ENCODE peak calls at places on chromosomes 6 and 20, in eight cellular contexts. P is uterus, K is BE2C, R is cardiac fibroblast, F is sigmoid colon, G is A549, D is ascending aorta, A is tibial artery. J is an unnamed sample.
A peak's percentile ranks its signal among the peaks of the same experiment; 100 is the strongest.

GRCh38 chr6:152552616-152553209 is 84.4 kb downstream of the SYNE1 start:
- DNase-seq in P (peak; percentile 71), K (peak; percentile 71), R (peak; percentile 81), F (peak; percentile 75), G (peak; percentile 31), D (no peak), A (peak; percentile 68), J (peak; percentile 84)

GRCh38 chr6:88301888-88302768 is 136.0 kb upstream of the CNR1 start:
- DNase-seq in P (no peak), K (no peak), R (peak; percentile 31), F (no peak), G (no peak), D (no peak), A (no peak), J (no peak)

GRCh38 chr6:133165235-133165634 is 75.9 kb upstream of the EYA4 start:
- DNase-seq in P (no peak), K (no peak), R (no peak), F (no peak), G (no peak), D (no peak), A (no peak), J (no peak)

GRCh38 chr20:45098096-45098773 is 2.7 kb downstream of the KCNS1 start:
- DNase-seq in P (no peak), K (no peak), R (peak; percentile 48), F (no peak), G (no peak), D (no peak), A (no peak), J (no peak)

GRCh38 chr6:46719099-46719498 is 16.1 kb downstream of the PLA2G7 start:
- DNase-seq in P (no peak), K (no peak), R (peak; percentile 14), F (no peak), G (no peak), D (no peak), A (no peak), J (peak; percentile 47)

GRCh38 chr6:164085086-164085485 is 670.6 kb downstream of the QKI start:
- DNase-seq in P (no peak), K (no peak), R (no peak), F (no peak), G (no peak), D (no peak), A (no peak), J (no peak)

GRCh38 chr20:41631826-41632225 is 13.6 kb upstream of the CHD6 start:
- DNase-seq in P (peak; percentile 38), K (no peak), R (peak; percentile 57), F (no peak), G (no peak), D (peak; percentile 62), A (peak; percentile 94), J (peak; percentile 94)

GRCh38 chr6:14728396-14729024 is 517.4 kb upstream of the JARID2 start:
- DNase-seq in P (peak; percentile 62), K (no peak), R (peak; percentile 77), F (peak; percentile 85), G (no peak), D (no peak), A (peak; percentile 70), J (peak; percentile 82)

GRCh38 chr20:58930496-58930895 is 50.6 kb upstream of the NELFCD start:
- DNase-seq in P (no peak), K (no peak), R (no peak), F (no peak), G (no peak), D (no peak), A (no peak), J (no peak)

GRCh38 chr6:170208171-170208601 is 82.7 kb downstream of the DLL1 start:
- DNase-seq in P (no peak), K (no peak), R (no peak), F (no peak), G (no peak), D (no peak), A (peak; percentile 33), J (no peak)

GRCh38 chr6:108005961-108006360 is 48.0 kb upstream of the SEC63 start:
- DNase-seq in P (no peak), K (no peak), R (no peak), F (no peak), G (no peak), D (no peak), A (no peak), J (no peak)

GRCh38 chr20:11454966-11455799 is 462.5 kb upstream of the BTBD3 start:
- DNase-seq in P (peak; percentile 39), K (no peak), R (peak; percentile 63), F (no peak), G (peak; percentile 58), D (no peak), A (no peak), J (peak; percentile 68)

GRCh38 chr6:126672654-126673053 is 332.7 kb downstream of the CENPW start:
- DNase-seq in P (no peak), K (no peak), R (peak; percentile 39), F (no peak), G (no peak), D (no peak), A (no peak), J (peak; percentile 88)

GRCh38 chr20:57138198-57138995 is 128.0 kb downstream of the BMP7 start:
- DNase-seq in P (no peak), K (no peak), R (no peak), F (no peak), G (no peak), D (no peak), A (peak; percentile 19), J (no peak)

GRCh38 chr6:153059757-153060156 is 57.2 kb upstream of the MTRF1L start:
- DNase-seq in P (no peak), K (no peak), R (no peak), F (no peak), G (no peak), D (no peak), A (no peak), J (no peak)

GRCh38 chr6:29694637-29695036 is 13.7 kb upstream of the ZFP57 start:
- DNase-seq in P (no peak), K (no peak), R (no peak), F (no peak), G (no peak), D (no peak), A (no peak), J (no peak)

GRCh38 chr6:10382728-10383127 is 32.1 kb downstream of the TFAP2A start:
- DNase-seq in P (no peak), K (no peak), R (no peak), F (no peak), G (no peak), D (no peak), A (no peak), J (no peak)

GRCh38 chr6:43833223-43833995 is 63.4 kb downstream of the VEGFA start:
- DNase-seq in P (no peak), K (peak; percentile 83), R (no peak), F (no peak), G (no peak), D (no peak), A (no peak), J (no peak)

GRCh38 chr20:17675519-17676377 is 6.3 kb downstream of the RRBP1 start:
- DNase-seq in P (no peak), K (no peak), R (no peak), F (no peak), G (no peak), D (no peak), A (peak; percentile 59), J (no peak)

GRCh38 chr6:134714679-134715078 is 235.2 kb downstream of the ALDH8A1 start:
- DNase-seq in P (no peak), K (no peak), R (peak; percentile 79), F (no peak), G (no peak), D (no peak), A (no peak), J (no peak)

GRCh38 chr6:118860363-118860762 is 33.6 kb upstream of the ASF1A start:
- DNase-seq in P (no peak), K (no peak), R (no peak), F (no peak), G (no peak), D (no peak), A (no peak), J (no peak)

GRCh38 chr6:24864345-24864744 is 65.6 kb upstream of the ARMH2 start:
- DNase-seq in P (no peak), K (peak; percentile 42), R (no peak), F (no peak), G (no peak), D (no peak), A (no peak), J (no peak)

GRCh38 chr20:22763257-22763906 is 179.0 kb upstream of the FOXA2 start:
- DNase-seq in P (peak; percentile 22), K (no peak), R (peak; percentile 74), F (no peak), G (peak; percentile 55), D (no peak), A (peak; percentile 89), J (peak; percentile 51)

GRCh38 chr6:29763491-29764289 is 40.5 kb downstream of the HLA-F start:
- DNase-seq in P (no peak), K (no peak), R (peak; percentile 80), F (no peak), G (no peak), D (no peak), A (no peak), J (peak; percentile 90)

DNA sequence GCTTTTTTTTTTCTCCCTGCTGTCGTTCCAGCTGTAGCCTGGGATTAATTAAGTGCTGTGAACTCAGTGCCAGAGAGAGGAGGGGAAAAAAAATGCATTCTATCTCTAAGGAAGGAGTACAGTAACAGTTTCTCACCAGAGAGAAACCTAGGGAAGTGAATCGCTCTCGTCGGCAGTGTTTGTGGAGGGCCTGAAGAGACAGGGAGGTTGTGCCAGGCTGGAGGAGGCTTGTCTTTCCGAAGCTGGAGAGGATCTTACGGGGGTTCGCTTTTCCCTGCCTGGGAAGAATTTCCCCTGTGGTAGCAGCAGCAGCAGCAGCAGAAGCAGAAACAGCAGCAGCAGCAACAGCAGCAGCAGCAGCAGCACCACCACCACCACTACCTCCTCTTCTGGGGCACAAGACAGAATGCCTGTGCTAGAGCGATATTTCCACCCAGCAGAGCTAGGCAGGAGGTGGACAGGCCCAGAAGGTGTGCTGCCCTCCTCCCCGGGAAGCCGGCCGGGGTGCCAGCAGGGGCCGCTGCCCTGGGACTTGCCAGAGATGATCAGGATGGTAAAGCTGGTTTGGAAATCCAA is 186.5 kb downstream of the PDE7B start:
- DNase-seq in P (peak; percentile 41), K (no peak), R (peak; percentile 79), F (no peak), G (no peak), D (no peak), A (no peak), J (peak; percentile 89)
- TF ChIP-seq CTCF in P (peak; percentile 21), K (no peak), R (peak; percentile 55), F (no peak), G (no peak), D (no peak), A (no peak), J (peak; percentile 46)

GRCh38 chr6:156854466-156855161 is 77.4 kb downstream of the ARID1B start:
- DNase-seq in P (no peak), K (no peak), R (no peak), F (no peak), G (no peak), D (no peak), A (no peak), J (no peak)
- H3K4me3 ChIP-seq in P (no peak overlapping the region), K (no peak overlapping the region), R (no peak overlapping the region), F (no peak overlapping the region), G (no peak overlapping the region), D (no peak overlapping the region), A (no peak overlapping the region), J (no peak overlapping the region)

GRCh38 chr6:167079853-167080297 is 43.0 kb upstream of the CCR6 start:
- DNase-seq in P (no peak), K (no peak), R (no peak), F (no peak), G (no peak), D (no peak), A (no peak), J (no peak)
- TF ChIP-seq CTCF in P (no peak), K (no peak), R (no peak), F (no peak), G (no peak), D (no peak), A (no peak), J (no peak)

GRCh38 chr6:89392823-89393222 is 19.2 kb downstream of the RRAGD start:
- DNase-seq in P (no peak), K (no peak), R (no peak), F (no peak), G (no peak), D (no peak), A (no peak), J (no peak)
- H3K4me3 ChIP-seq in P (no peak overlapping the region), K (no peak overlapping the region), R (no peak overlapping the region), F (no peak overlapping the region), G (no peak overlapping the region), D (no peak overlapping the region), A (no peak overlapping the region), J (no peak overlapping the region)

J was measured in fibroblast of the aortic adventitia.